ENCODE peak calls at places on chromosomes 12 and 14, in four cellular contexts. N, M, T and S are unnamed samples.

GRCh38 chr14:38481939-38482678 is 226.2 kb upstream of the CLEC14A start:
- DNase-seq in N (no peak), M (no peak), T (peak; percentile 77), S (no peak)

GRCh38 chr12:64522807-64523206 is 70.9 kb downstream of the TBK1 start:
- DNase-seq in N (no peak), M (no peak), T (peak; percentile 40), S (no peak)

GRCh38 chr14:71363961-71364360 is 456.7 kb downstream of the PCNX1 start:
- DNase-seq in N (no peak), M (no peak), T (peak; percentile 92), S (no peak)

GRCh38 chr14:75301666-75302325 is 23.2 kb downstream of the FOS start:
- DNase-seq in N (no peak), M (peak; percentile 29), T (peak; percentile 47), S (no peak)

GRCh38 chr14:104694991-104695659 is 5.7 kb downstream of the INF2 start:
- DNase-seq in N (no peak), M (no peak), T (no peak), S (no peak)

GRCh38 chr12:116160196-116160595 is 117.3 kb downstream of the MED13L start:
- DNase-seq in N (no peak), M (peak; percentile 25), T (no peak), S (peak; percentile 28)

GRCh38 chr12:46261658-46262057 is 7.2 kb downstream of the SLC38A1 start:
- DNase-seq in N (no peak), M (no peak), T (no peak), S (no peak)

GRCh38 chr14:102525213-102526143 is 15.9 kb upstream of the ANKRD9 start:
- DNase-seq in N (no peak), M (no peak), T (peak; percentile 76), S (no peak)

GRCh38 chr12:88625316-88625715 is 45.0 kb upstream of the KITLG start:
- DNase-seq in N (no peak), M (no peak), T (no peak), S (no peak)

GRCh38 chr12:3315201-3315661 is 175.8 kb upstream of the PRMT8 start:
- DNase-seq in N (no peak), M (no peak), T (peak; percentile 86), S (no peak)
- H3K4me2 ChIP-seq in N (no peak overlapping the region), M (no peak overlapping the region), T (no peak overlapping the region), S (peak overlapping the region; percentile 30)

DNA sequence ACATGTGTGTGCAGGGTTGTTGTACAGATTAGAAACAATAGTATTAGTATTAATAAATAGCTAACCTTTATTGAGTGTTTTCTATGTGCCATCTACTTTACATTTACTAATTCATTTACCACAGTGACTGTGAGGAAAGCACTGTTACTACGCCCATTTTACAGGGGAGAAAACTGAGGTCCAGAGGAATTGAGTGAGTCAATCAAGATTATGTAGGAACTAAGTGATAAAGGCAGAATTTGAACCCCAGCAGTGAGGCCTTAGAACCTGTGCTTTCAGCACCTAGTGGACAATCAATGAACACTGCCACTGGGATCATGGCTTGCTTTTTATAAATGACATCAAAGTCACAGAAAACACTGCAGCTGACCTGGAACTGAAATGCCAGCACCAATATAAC is 28.2 kb downstream of the NT5DC3 start:
- DNase-seq in N (no peak), M (no peak), T (no peak), S (no peak)
- TF ChIP-seq EZH2 in N (no peak), M (no peak), T (no peak), S (no peak)

DNA sequence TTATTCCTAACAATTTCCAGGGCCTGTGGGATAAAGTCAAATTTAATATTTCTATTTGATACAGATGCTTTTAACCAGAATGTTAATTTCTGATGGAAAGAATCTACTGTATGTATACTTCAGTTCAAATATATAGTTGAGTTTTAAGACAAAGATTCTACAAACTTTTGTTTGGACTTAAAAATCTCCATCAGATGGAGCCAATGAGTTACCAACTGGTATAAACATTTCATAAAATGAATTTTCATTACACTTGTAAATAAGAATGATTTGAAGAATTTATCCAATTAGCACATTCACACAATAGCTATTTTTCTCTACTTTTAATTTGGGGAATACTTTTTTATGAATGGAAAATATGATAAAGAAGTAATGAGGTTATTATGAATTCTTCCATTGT is 425.2 kb upstream of the MIS18BP1 start:
- DNase-seq in N (no peak), M (no peak), T (no peak), S (no peak)
- TF ChIP-seq CTCF in N (no peak), M (no peak), T (no peak), S (no peak)

DNA sequence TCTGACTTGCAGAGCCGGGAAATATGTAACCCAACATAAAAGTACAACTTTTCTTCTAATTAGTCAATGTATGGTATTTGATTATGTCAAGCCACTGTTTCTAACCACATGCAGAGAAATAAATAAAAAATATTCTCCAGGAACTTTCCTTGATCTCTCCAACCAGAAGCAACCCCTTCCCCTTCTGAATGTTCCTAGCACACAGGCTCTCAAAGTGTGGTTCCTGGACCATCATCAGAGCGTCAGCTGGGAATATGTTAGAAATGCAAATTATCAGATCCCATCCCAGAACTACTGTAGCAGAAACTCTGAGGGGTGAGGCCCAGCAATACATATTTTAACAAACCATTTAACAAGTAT is 21.0 kb upstream of the ITPR2 start:
- DNase-seq in N (no peak), M (no peak), T (no peak), S (no peak)
- H3K4me2 ChIP-seq in N (no peak overlapping the region), M (no peak overlapping the region), T (no peak overlapping the region), S (no peak overlapping the region)